ENCODE peak calls at places on chromosomes 16 and 17, in eight cellular contexts. H is colonic mucosa, C is endodermal cell, S is sigmoid colon, K is prostate gland, J is cardiac muscle cell, M is left ventricle myocardium inferior, F is IMR-90. E is an unnamed sample. For H3K27me3, the result is how much of the 10 kb centered on the place peaks cover.

GRCh38 chr16:5615868-5616642 is 518.5 kb upstream of the EEF2KMT start:
- DNase-seq in M (peak), H (peak), J (peak), K (no peak), C (peak), S (peak), F (no peak), E (no peak)

GRCh38 chr17:77516902-77517301 is 376.1 kb downstream of the SEC14L1 start:
- DNase-seq in K (no peak), H (no peak), J (no peak), S (no peak), F (peak), M (no peak), C (no peak), E (no peak)

GRCh38 chr16:24309222-24309905 is 53.2 kb downstream of the CACNG3 start:
- DNase-seq in J (no peak), H (no peak), C (no peak), K (no peak), M (no peak), F (peak), S (no peak), E (peak)

GRCh38 chr17:75065562-75066151 is 18.6 kb downstream of the KCTD2 start:
- DNase-seq in F (no peak), H (no peak), J (no peak), C (no peak), S (no peak), K (no peak), M (no peak), E (no peak)

GRCh38 chr16:15427648-15428239 is 6.6 kb upstream of the BMERB1 start:
- DNase-seq in M (peak), J (peak), C (peak), S (peak), H (peak), K (peak), F (peak), E (no peak)

GRCh38 chr17:2842464-2842863 is 46.2 kb downstream of the RAP1GAP2 start:
- DNase-seq in K (no peak), J (no peak), C (no peak), H (no peak), S (no peak), M (no peak), F (no peak), E (no peak)

GRCh38 chr16:65722429-65722828 is 600.6 kb upstream of the CDH11 start:
- DNase-seq in S (no peak), H (no peak), C (no peak), K (no peak), M (no peak), J (no peak), F (no peak), E (no peak)

GRCh38 chr16:48492131-48492530 is 106.9 kb upstream of the SIAH1 start:
- DNase-seq in J (no peak), K (no peak), F (peak), S (no peak), C (no peak), H (no peak), M (no peak), E (no peak)

GRCh38 chr16:31460582-31461002 is 1.3 kb downstream of the ARMC5 start:
- DNase-seq in F (peak), J (no peak), H (no peak), S (peak), M (no peak), K (no peak), C (no peak), E (peak)

GRCh38 chr16:85778873-85779272 is 20.5 kb downstream of the EMC8 start:
- DNase-seq in S (no peak), J (no peak), M (no peak), H (no peak), C (no peak), F (no peak), K (no peak), E (no peak)

GRCh38 chr16:68005786-68006286 is 6.6 kb upstream of the DPEP2 start:
- DNase-seq in J (no peak), S (no peak), K (no peak), H (no peak), C (peak), F (no peak), M (no peak), E (peak)

GRCh38 chr16:27245276-27246231 is 23.0 kb downstream of the NSMCE1 start:
- DNase-seq in C (peak), K (no peak), S (peak), F (peak), M (no peak), H (no peak), J (no peak), E (no peak)

GRCh38 chr16:67767953-67768352 is 38.4 kb downstream of the RANBP10 start:
- DNase-seq in C (no peak), J (no peak), F (peak), H (no peak), M (no peak), S (no peak), K (no peak), E (peak)

GRCh38 chr16:27199235-27199586 is 4.1 kb upstream of the KDM8 start:
- DNase-seq in M (no peak), J (no peak), K (no peak), C (no peak), S (no peak), H (no peak), F (no peak), E (no peak)

GRCh38 chr17:71071041-71071440 is 901.7 kb downstream of the KCNJ2 start:
- DNase-seq in F (no peak), H (no peak), S (no peak), J (no peak), C (no peak), M (no peak), K (no peak), E (no peak)

GRCh38 chr16:48447940-48448536 is 62.8 kb upstream of the SIAH1 start:
- DNase-seq in J (no peak), H (peak), M (no peak), K (no peak), S (peak), F (no peak), C (no peak), E (no peak)

GRCh38 chr17:80260791-80261158 is at the start of gene RNF213:
- DNase-seq in C (peak), S (no peak), H (peak), K (peak), F (no peak), M (peak), J (peak), E (no peak)

GRCh38 chr17:56009795-56010715 is 143.2 kb upstream of the ANKFN1 start:
- DNase-seq in S (no peak), C (peak), K (no peak), H (no peak), M (no peak), F (peak), J (peak), E (no peak)

GRCh38 chr17:258906-259305 is 77.5 kb upstream of the DOC2B start:
- DNase-seq in S (no peak), K (no peak), F (no peak), C (no peak), M (no peak), J (no peak), H (peak), E (no peak)

GRCh38 chr16:17555176-17555575 is 84.4 kb upstream of the XYLT1 start:
- DNase-seq in S (no peak), J (no peak), M (no peak), F (peak), H (no peak), K (no peak), C (no peak), E (peak)

GRCh38 chr17:79923974-79924638 is 84.9 kb upstream of the CBX4 start:
- DNase-seq in M (no peak), F (peak), J (peak), C (peak), S (no peak), K (no peak), H (peak), E (no peak)

GRCh38 chr16:66542396-66542795 is 7.5 kb downstream of the TK2 start:
- DNase-seq in C (peak), K (no peak), S (no peak), J (no peak), M (no peak), H (no peak), F (no peak), E (no peak)

GRCh38 chr16:83932955-83933673 is 19.9 kb upstream of the OSGIN1 start:
- DNase-seq in J (no peak), K (no peak), H (no peak), M (no peak), S (no peak), C (no peak), F (peak), E (no peak)

GRCh38 chr16:85480727-85481101 is 132.4 kb upstream of the GSE1 start:
- DNase-seq in F (no peak), J (no peak), S (no peak), K (no peak), H (no peak), M (no peak), C (no peak), E (no peak)

GRCh38 chr17:60832206-60832605 is 154.6 kb downstream of the BCAS3 start:
- DNase-seq in C (no peak), F (no peak), S (no peak), M (no peak), K (no peak), H (no peak), J (peak), E (no peak)

GRCh38 chr16:57694556-57695377 is at the start of gene DRC7:
- DNase-seq in H (peak), J (peak), K (no peak), M (no peak), S (no peak), F (peak), C (peak), E (peak)

GRCh38 chr17:20012137-20012536 is 3.0 kb downstream of the SPECC1 start:
- DNase-seq in H (no peak), S (no peak), K (no peak), M (no peak), C (no peak), J (no peak), F (no peak), E (no peak)
- H3K27me3 ChIP-seq in H (under half), S (half or more), K (under half), M (half or more), C (under half), J (half or more), F (under half), E (half or more)

DNA sequence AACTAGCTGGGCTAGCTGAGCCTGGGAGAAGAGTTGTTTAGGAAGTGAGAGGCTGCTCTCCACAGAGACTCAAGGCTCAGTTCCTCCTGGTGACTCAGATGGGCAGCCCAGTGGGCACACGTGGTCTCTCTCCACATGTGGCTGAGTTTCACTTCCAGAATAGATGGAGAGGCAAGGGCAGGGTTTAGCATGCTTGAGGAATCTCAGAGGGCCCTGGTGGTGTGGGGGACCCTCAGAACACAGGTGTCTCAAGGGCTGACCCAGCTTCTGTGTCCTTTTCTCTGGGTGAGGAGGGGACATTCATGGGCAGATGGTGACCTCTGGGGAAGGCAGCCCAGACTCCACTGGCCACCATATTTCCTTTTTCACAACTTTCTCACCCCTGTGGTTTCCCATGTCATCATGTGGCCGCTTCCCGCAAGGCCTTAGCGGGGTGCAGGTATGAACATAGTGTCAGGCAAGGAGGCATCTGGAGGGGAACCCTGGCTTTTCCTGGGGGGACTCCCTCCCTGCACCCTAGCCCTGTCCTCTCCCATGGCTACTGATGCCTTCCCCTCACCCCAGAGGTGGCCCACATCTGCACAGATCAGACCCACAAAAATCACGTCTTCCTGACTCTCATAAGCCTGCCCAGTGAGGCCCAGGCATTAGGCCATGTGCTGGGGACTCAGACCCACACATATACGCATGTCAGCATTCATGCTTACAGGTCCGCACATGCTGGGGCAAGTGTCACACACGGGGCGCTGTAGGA is 3.3 kb downstream of the GRN start:
- DNase-seq in M (no peak), H (no peak), J (no peak), K (peak), C (no peak), F (peak), S (no peak), E (peak)
- H3K27me3 ChIP-seq in M (under half), H (under half), J (under half), K (under half), C (under half), F (under half), S (under half), E (under half)

GRCh38 chr17:39599665-39600468 is 7.9 kb downstream of the NEUROD2 start:
- DNase-seq in M (no peak), H (no peak), J (no peak), K (no peak), F (no peak), S (no peak), C (peak), E (no peak)
- H3K27me3 ChIP-seq in M (half or more), H (half or more), J (half or more), K (under half), F (half or more), S (half or more), C (half or more), E (half or more)

DNA sequence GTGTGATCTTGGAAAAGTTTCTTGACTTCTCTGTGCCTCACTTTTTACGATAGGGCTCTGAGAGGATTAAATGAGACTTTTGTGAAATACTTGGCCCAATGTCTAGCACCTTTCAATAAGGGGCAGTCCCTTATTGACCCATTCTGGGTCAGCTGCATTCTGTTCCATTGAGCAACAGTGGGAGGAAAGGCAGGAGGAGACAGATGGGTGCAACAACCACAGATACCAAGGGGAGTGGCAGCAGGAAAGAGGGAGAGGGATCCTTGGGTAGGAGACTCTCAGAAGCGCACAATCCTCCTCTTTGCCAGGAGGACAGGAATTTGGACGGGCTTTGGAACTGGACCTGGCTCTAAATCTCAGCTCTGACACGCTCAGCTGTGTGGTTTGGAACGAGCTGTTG is 3.5 kb downstream of the PIPOX start:
- DNase-seq in S (no peak), F (no peak), H (no peak), J (no peak), K (no peak), C (no peak), M (no peak), E (no peak)
- H3K27me3 ChIP-seq in S (under half), F (half or more), H (under half), J (under half), K (under half), C (under half), M (under half), E (half or more)

GRCh38 chr17:40442392-40443195 is 656 bp upstream of the IGFBP4 start:
- DNase-seq in H (peak), M (peak), J (no peak), F (peak), C (no peak), K (no peak), S (peak), E (no peak)
- H3K27me3 ChIP-seq in H (under half), M (under half), J (under half), F (under half), C (under half), K (under half), S (under half), E (under half)

DNA sequence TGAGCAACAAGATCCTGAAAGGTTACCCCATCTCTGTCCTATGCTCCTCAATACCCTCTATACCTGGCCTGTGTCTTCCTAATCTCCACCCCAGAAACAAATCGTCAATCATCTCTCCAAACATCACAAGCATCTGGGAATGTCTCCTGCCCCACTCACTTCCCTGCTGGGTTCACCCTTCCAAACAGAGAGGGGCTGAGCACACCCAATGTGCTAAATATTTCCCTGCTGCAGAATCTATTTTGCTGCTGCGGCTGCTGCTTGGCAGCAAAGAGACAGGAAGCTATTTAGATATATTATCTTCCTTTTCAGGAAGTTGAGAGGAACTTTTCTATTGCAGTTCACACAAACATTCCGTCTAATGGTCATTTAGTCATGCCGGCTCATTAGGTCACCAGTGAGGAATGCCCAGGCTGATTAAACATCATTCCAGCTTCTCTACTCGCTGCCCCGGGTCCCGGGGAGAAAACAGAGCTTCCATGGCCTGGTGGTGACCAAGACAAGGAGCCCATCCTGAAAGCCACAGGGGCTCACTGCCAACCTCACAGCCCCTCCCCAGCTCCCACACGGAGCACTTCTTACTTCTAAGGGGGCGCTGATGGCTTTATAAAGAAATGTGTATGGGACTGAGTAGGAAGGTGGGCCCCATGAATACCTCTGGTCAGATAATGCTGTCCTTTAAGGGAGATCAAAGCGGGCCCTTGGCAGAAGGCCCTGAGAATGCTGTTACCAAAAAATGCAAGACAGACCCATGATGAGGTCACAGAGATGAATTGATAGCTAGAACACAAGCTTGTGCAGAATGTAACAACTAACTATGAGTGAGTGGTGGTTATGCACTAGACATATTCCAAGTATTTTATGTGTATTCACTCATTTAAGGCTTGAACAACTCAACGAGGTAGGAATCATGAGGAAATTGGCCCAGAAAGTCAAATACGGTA is 218.3 kb downstream of the SOX9 start:
- DNase-seq in J (peak), F (peak), C (peak), M (peak), S (no peak), K (no peak), H (peak), E (peak)
- H3K27me3 ChIP-seq in J (under half), F (under half), C (half or more), M (half or more), S (under half), K (under half), H (under half), E (under half)

GRCh38 chr17:6239237-6239798 is 169.1 kb downstream of the WSCD1 start:
- DNase-seq in K (no peak), H (no peak), F (no peak), S (no peak), C (peak), J (no peak), M (no peak), E (peak)
- H3K27me3 ChIP-seq in K (under half), H (under half), F (under half), S (under half), C (under half), J (under half), M (half or more), E (under half)

DNA sequence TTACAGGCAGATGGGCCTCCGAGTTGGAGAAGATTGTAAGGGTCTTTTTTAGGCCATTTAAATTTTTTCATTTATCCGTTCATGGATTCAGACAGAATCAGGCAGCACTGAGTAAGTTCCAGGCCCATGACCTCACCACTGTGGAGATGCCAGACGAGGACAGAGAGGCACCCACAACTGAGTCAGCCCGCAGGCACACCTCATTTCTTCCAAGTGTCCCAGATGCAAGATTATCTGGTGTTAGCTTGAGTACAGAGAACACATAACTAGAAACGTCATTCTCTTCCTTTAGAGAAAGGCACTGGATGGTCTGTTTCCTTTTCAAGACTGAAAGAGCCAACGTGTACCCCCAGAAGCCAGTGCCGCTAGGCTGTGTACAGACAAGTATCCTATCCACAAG is 16.9 kb downstream of the CLEC16A start:
- DNase-seq in M (no peak), H (no peak), F (peak), S (peak), J (no peak), C (no peak), K (no peak), E (peak)
- H3K27me3 ChIP-seq in M (under half), H (under half), F (under half), S (under half), J (under half), C (under half), K (under half), E (under half)